ENCODE peak calls at places on chromosomes 12 and 14, in ten cellular contexts. B, J, H, Y, F, R, Z, P, X and Q are unnamed samples.
A peak's percentile ranks its signal among the peaks of the same experiment; 100 is the strongest.

GRCh38 chr14:94051115-94051514 is 25.0 kb downstream of the OTUB2 start:
- DNase-seq in F (peak; percentile 30), Y (no peak), P (no peak), X (peak; percentile 49), H (no peak), B (no peak), J (no peak), R (no peak), Z (no peak), Q (no peak)

GRCh38 chr12:12779529-12779928 is 5.9 kb upstream of the APOLD1 start:
- DNase-seq in R (peak; percentile 81), P (no peak), B (no peak), X (peak; percentile 88), H (no peak), Y (no peak), F (no peak), J (no peak), Z (no peak), Q (no peak)

GRCh38 chr12:130540376-130540775 is 175.7 kb downstream of the RIMBP2 start:
- DNase-seq in Z (no peak), Y (no peak), P (no peak), J (no peak), B (no peak), F (no peak), H (no peak), R (peak; percentile 1), X (no peak), Q (no peak)

GRCh38 chr14:76050797-76051392 is 65.3 kb downstream of the IFT43 start:
- DNase-seq in H (peak; percentile 61), J (peak; percentile 12), B (peak; percentile 71), F (peak; percentile 72), X (peak; percentile 72), P (no peak), Z (peak; percentile 50), Y (peak; percentile 62), R (peak; percentile 47), Q (peak; percentile 26)

GRCh38 chr14:98932436-98933325 is 339.3 kb downstream of the BCL11B start:
- DNase-seq in R (no peak), J (no peak), Z (no peak), Y (no peak), X (no peak), P (no peak), B (no peak), H (no peak), F (no peak), Q (no peak)

GRCh38 chr14:72699852-72700257 is 194.0 kb downstream of the DPF3 start:
- DNase-seq in F (no peak), P (no peak), H (no peak), B (no peak), Z (no peak), R (peak; percentile 49), X (peak; percentile 96), Y (no peak), J (no peak), Q (no peak)

GRCh38 chr12:105706321-105706972 is 376.0 kb downstream of the C12orf75 start:
- DNase-seq in H (no peak), B (no peak), Z (no peak), J (no peak), R (peak; percentile 85), X (peak; percentile 66), P (no peak), F (no peak), Y (no peak), Q (no peak)

GRCh38 chr14:93105362-93105761 is 10.4 kb downstream of the ITPK1 start:
- DNase-seq in P (no peak), B (no peak), Y (no peak), X (peak; percentile 62), H (no peak), J (no peak), R (peak; percentile 72), Z (no peak), F (no peak), Q (no peak)

GRCh38 chr14:39912192-39913100 is 480.2 kb upstream of the FBXO33 start:
- DNase-seq in X (no peak), Y (no peak), B (no peak), H (no peak), F (no peak), Z (no peak), P (no peak), R (no peak), J (no peak), Q (no peak)

GRCh38 chr12:24600996-24601395 is 347.9 kb downstream of the BCAT1 start:
- DNase-seq in X (peak; percentile 81), R (peak; percentile 76), P (no peak), J (no peak), B (no peak), Y (no peak), F (no peak), H (no peak), Z (no peak), Q (no peak)

GRCh38 chr14:92601131-92601710 is 87.6 kb downstream of the RIN3 start:
- DNase-seq in F (no peak), J (no peak), Z (no peak), P (no peak), H (no peak), X (no peak), Y (no peak), B (no peak), R (no peak), Q (no peak)

GRCh38 chr12:126974779-126975178 is 1292.2 kb upstream of the TMEM132C start:
- DNase-seq in R (peak; percentile 8), P (no peak), B (no peak), Y (no peak), F (peak; percentile 2), X (no peak), H (no peak), Z (no peak), J (no peak), Q (no peak)

GRCh38 chr12:126891789-126892188 is 1375.2 kb upstream of the TMEM132C start:
- DNase-seq in F (no peak), H (no peak), P (no peak), R (no peak), X (no peak), Y (no peak), J (no peak), Z (no peak), B (no peak), Q (no peak)

GRCh38 chr12:16323010-16323409 is 24.4 kb upstream of the MGST1 start:
- DNase-seq in P (no peak), R (no peak), Z (no peak), Y (no peak), H (no peak), B (no peak), X (no peak), F (no peak), J (no peak), Q (no peak)

GRCh38 chr12:10998204-10998603 is at the start of gene TAS2R20:
- DNase-seq in Z (no peak), F (no peak), P (no peak), J (no peak), X (no peak), H (no peak), B (no peak), Y (no peak), R (no peak), Q (no peak)

GRCh38 chr14:68794856-68795601 is 2.2 kb upstream of the ZFP36L1 start:
- DNase-seq in R (peak; percentile 93), Y (no peak), X (peak; percentile 96), J (no peak), H (no peak), F (no peak), Z (no peak), P (no peak), B (peak; percentile 56), Q (no peak)

GRCh38 chr12:102334765-102335164 is 137.1 kb upstream of the PMCH start:
- DNase-seq in F (no peak), R (no peak), J (no peak), Y (no peak), Z (no peak), H (no peak), X (no peak), B (no peak), P (no peak), Q (no peak)

GRCh38 chr12:118827047-118827446 is 154.3 kb upstream of the SRRM4 start:
- DNase-seq in H (no peak), B (no peak), R (no peak), Y (no peak), X (no peak), F (no peak), Z (no peak), P (no peak), J (no peak), Q (no peak)